ENCODE peak calls at places on chromosome 6, in seven cellular contexts. V is right cardiac atrium, E is NCI-H2081 treated with DMSO at 0.1 percent for 48 hours, H is fibroblast of the conjunctiva, T is cardiac muscle cell, I is HEK293T, D is pancreas. J is an unnamed sample.

GRCh38 chr6:24990944-24991747 is 55.4 kb upstream of the RIPOR2 start:
- DNase-seq in V (no peak), E (no peak), H (no peak), T (no peak), I (no peak), D (no peak), J (no peak)

GRCh38 chr6:153511896-153512496 is 380.9 kb upstream of the RGS17 start:
- DNase-seq in V (no peak), E (no peak), H (peak; percentile 18), T (peak; percentile 49), I (peak; percentile 52), D (no peak), J (peak; percentile 23)

GRCh38 chr6:102298066-102298465 is 904.6 kb downstream of the GRIK2 start:
- DNase-seq in V (no peak), E (no peak), H (no peak), T (no peak), I (no peak), D (no peak), J (no peak)

GRCh38 chr6:168637853-168638252 is 196.9 kb downstream of the SMOC2 start:
- DNase-seq in V (no peak), E (no peak), H (no peak), T (no peak), I (no peak), D (no peak), J (no peak)

GRCh38 chr6:23650676-23651075 is 475.3 kb upstream of the NRSN1 start:
- DNase-seq in V (no peak), E (no peak), H (no peak), T (no peak), I (no peak), D (no peak), J (peak; percentile 13)

GRCh38 chr6:168196385-168196860 is 117.4 kb upstream of the FRMD1 start:
- DNase-seq in V (no peak), E (peak; percentile 53), H (no peak), T (peak; percentile 45), I (no peak), D (peak; percentile 75), J (no peak)

GRCh38 chr6:151351146-151351700 is 40.1 kb downstream of the ZBTB2 start:
- DNase-seq in V (no peak), E (no peak), H (no peak), T (no peak), I (no peak), D (no peak), J (no peak)

GRCh38 chr6:118912646-118913045 is 18.7 kb downstream of the ASF1A start:
- DNase-seq in V (no peak), E (no peak), H (no peak), T (no peak), I (no peak), D (no peak), J (no peak)

GRCh38 chr6:15245361-15246216 is at the start of gene JARID2:
- DNase-seq in V (peak; percentile 100), E (peak; percentile 84), H (peak; percentile 94), T (peak; percentile 99), I (peak; percentile 89), D (peak; percentile 99), J (peak; percentile 96)

GRCh38 chr6:125471703-125472102 is 169.9 kb upstream of the HDDC2 start:
- DNase-seq in V (no peak), E (no peak), H (peak; percentile 16), T (no peak), I (no peak), D (no peak), J (no peak)

GRCh38 chr6:130575971-130576370 is 210.2 kb downstream of the TMEM200A start:
- DNase-seq in V (no peak), E (no peak), H (no peak), T (no peak), I (no peak), D (no peak), J (no peak)

GRCh38 chr6:33407132-33407718 is 3.6 kb upstream of the PHF1 start:
- DNase-seq in V (no peak), E (no peak), H (no peak), T (peak; percentile 72), I (no peak), D (no peak), J (no peak)

GRCh38 chr6:63245420-63245819 is 34.2 kb downstream of the FKBP1C start:
- DNase-seq in V (no peak), E (no peak), H (no peak), T (no peak), I (no peak), D (no peak), J (no peak)

GRCh38 chr6:131281471-131282270 is 146.4 kb downstream of the AKAP7 start:
- DNase-seq in V (no peak), E (no peak), H (no peak), T (peak; percentile 44), I (no peak), D (no peak), J (peak; percentile 18)

GRCh38 chr6:81023708-81024107 is 728.8 kb downstream of the TENT5A start:
- DNase-seq in V (no peak), E (no peak), H (no peak), T (no peak), I (no peak), D (no peak), J (no peak)

GRCh38 chr6:136784910-136785746 is 7.1 kb downstream of the MAP3K5 start:
- DNase-seq in V (peak; percentile 77), E (no peak), H (no peak), T (peak; percentile 70), I (no peak), D (peak; percentile 40), J (no peak)

GRCh38 chr6:107644513-107644912 is 154.6 kb downstream of the SOBP start:
- DNase-seq in V (no peak), E (no peak), H (no peak), T (no peak), I (no peak), D (no peak), J (no peak)

GRCh38 chr6:42100029-42100901 is 42.2 kb downstream of the C6orf132 start:
- DNase-seq in V (no peak), E (no peak), H (no peak), T (peak; percentile 69), I (no peak), D (no peak), J (no peak)

GRCh38 chr6:137005073-137005472 is 39.7 kb downstream of the IL20RA start:
- DNase-seq in V (no peak), E (no peak), H (no peak), T (no peak), I (no peak), D (no peak), J (no peak)

GRCh38 chr6:7725849-7726415 is at the start of gene BMP6:
- DNase-seq in V (peak; percentile 95), E (peak; percentile 58), H (peak; percentile 56), T (peak; percentile 90), I (peak; percentile 94), D (peak; percentile 83), J (peak; percentile 92)

GRCh38 chr6:33392168-33392947 is 735 bp downstream of the KIFC1 start:
- DNase-seq in V (no peak), E (no peak), H (no peak), T (peak; percentile 19), I (no peak), D (no peak), J (no peak)

GRCh38 chr6:145017516-145017915 is 717.8 kb downstream of the EPM2A start:
- DNase-seq in V (no peak), E (no peak), H (no peak), T (no peak), I (no peak), D (no peak), J (no peak)

GRCh38 chr6:165913676-165914570 is 250.9 kb upstream of the PDE10A start:
- DNase-seq in V (no peak), E (no peak), H (no peak), T (peak; percentile 53), I (no peak), D (no peak), J (no peak)